ENCODE peak calls at places on chromosomes 5 and 9, in five cellular contexts. T is WERI-Rb-1, R is H9, S is GM20000, B is glutamatergic neuron. V is an unnamed sample.

GRCh38 chr5:86997501-86997900 is 270.2 kb upstream of the RASA1 start:
- DNase-seq in S (no peak), B (no peak), T (no peak), R (no peak), V (no peak)

GRCh38 chr5:138967806-138968448 is 92.8 kb upstream of the LRRTM2 start:
- DNase-seq in B (no peak), S (no peak), R (no peak), T (no peak), V (no peak)

GRCh38 chr9:35729700-35730485 is 2.1 kb downstream of the TLN1 start:
- DNase-seq in T (peak), S (peak), R (peak), B (no peak), V (peak)

GRCh38 chr5:151738125-151738848 is 20.1 kb downstream of the ATOX1 start:
- DNase-seq in B (no peak), T (no peak), R (no peak), S (no peak), V (no peak)

GRCh38 chr5:157271740-157272271 is 5.9 kb downstream of the CYFIP2 start:
- DNase-seq in S (peak), T (no peak), R (no peak), B (no peak), V (no peak)

GRCh38 chr5:1300581-1301083 is 5.8 kb upstream of the TERT start:
- DNase-seq in B (no peak), R (no peak), T (peak), S (no peak), V (peak)

GRCh38 chr5:153135416-153135815 is 355.1 kb upstream of the GRIA1 start:
- DNase-seq in S (no peak), R (no peak), B (no peak), T (no peak), V (no peak)

GRCh38 chr5:58002318-58002717 is 457.6 kb downstream of the PLK2 start:
- DNase-seq in R (no peak), T (no peak), B (no peak), S (no peak), V (no peak)

GRCh38 chr5:126139086-126139485 is 284.1 kb upstream of the GRAMD2B start:
- DNase-seq in R (no peak), S (no peak), B (no peak), T (no peak), V (no peak)

GRCh38 chr9:137613259-137613658 is 5.5 kb upstream of the EHMT1 start:
- DNase-seq in T (no peak), B (no peak), R (no peak), S (no peak), V (peak)

GRCh38 chr5:33679791-33680190 is 212.0 kb downstream of the ADAMTS12 start:
- DNase-seq in T (no peak), S (no peak), R (no peak), B (no peak), V (no peak)

GRCh38 chr9:99819123-99819483 is 2.6 kb upstream of the NR4A3 start:
- DNase-seq in S (no peak), T (no peak), R (no peak), B (no peak), V (no peak)

GRCh38 chr5:78076351-78076750 is 218.1 kb downstream of the AP3B1 start:
- DNase-seq in R (no peak), T (no peak), S (no peak), B (no peak), V (peak)

GRCh38 chr5:179134511-179134910 is 74.3 kb downstream of the ZNF354C start:
- DNase-seq in R (no peak), B (no peak), S (no peak), T (no peak), V (no peak)

GRCh38 chr5:3010953-3011763 is 259.7 kb upstream of the IRX2 start:
- DNase-seq in B (no peak), T (no peak), S (no peak), R (no peak), V (peak)

GRCh38 chr5:173451031-173451430 is 122.8 kb upstream of the STC2 start:
- DNase-seq in B (peak), T (peak), S (peak), R (peak), V (peak)

GRCh38 chr9:90007516-90008430 is 403.0 kb downstream of the GADD45G start:
- DNase-seq in B (no peak), S (no peak), T (no peak), R (no peak), V (peak)

GRCh38 chr5:113909782-113910181 is 396.3 kb downstream of the YTHDC2 start:
- DNase-seq in S (no peak), T (no peak), B (no peak), R (no peak), V (no peak)

GRCh38 chr5:138282918-138283742 is 8.7 kb upstream of the GFRA3 start:
- DNase-seq in S (no peak), T (peak), B (peak), R (peak), V (peak)

GRCh38 chr5:54785729-54786548 is 199.5 kb downstream of the ESM1 start:
- DNase-seq in T (no peak), R (no peak), S (no peak), B (no peak), V (peak)

GRCh38 chr5:103286622-103287021 is 28.1 kb downstream of the MACIR start:
- DNase-seq in R (no peak), S (no peak), T (no peak), B (no peak), V (no peak)

GRCh38 chr5:67623078-67623477 is 426.5 kb upstream of the CD180 start:
- DNase-seq in S (no peak), R (no peak), T (no peak), B (no peak), V (no peak)

GRCh38 chr9:5714501-5715401 is 85.8 kb downstream of the RIC1 start:
- DNase-seq in T (no peak), B (no peak), S (no peak), R (no peak), V (no peak)
- TF ChIP-seq CTCF in T (peak), B (peak), S (no peak), R (peak), V (peak)

DNA sequence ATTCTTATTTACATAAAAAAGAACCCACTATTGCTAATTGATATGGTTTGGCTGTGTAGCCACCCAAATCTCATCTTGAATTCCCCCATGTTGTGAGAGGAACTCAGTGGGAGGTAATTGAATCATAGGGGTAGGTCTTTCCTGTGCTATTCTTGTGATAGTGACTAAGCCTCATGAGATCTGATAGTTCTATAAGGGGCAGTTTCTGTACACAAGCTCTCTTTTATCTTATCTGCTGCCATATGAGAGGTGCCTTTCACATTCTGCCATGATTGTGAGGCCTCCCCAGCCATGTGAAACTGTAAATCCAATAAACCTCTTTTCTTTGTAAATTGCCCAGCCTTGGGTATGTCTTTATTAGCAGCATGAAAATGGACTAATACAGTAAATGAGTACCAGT is 58.2 kb upstream of the PRR16 start:
- DNase-seq in S (no peak), B (no peak), T (no peak), R (no peak), V (no peak)
- TF ChIP-seq CTCF in S (no peak), B (no peak), T (no peak), R (no peak), V (no peak)

GRCh38 chr5:135375040-135375439 is 24.0 kb downstream of the MACROH2A1 start:
- DNase-seq in R (no peak), T (no peak), S (no peak), B (no peak), V (no peak)

GRCh38 chr5:135373747-135374515 is 25.1 kb downstream of the MACROH2A1 start:
- DNase-seq in S (no peak), R (no peak), T (no peak), B (no peak), V (no peak)

GRCh38 chr5:135371738-135372232 is 27.2 kb downstream of the MACROH2A1 start:
- DNase-seq in B (no peak), S (no peak), T (no peak), R (no peak), V (no peak)

GRCh38 chr5:135369952-135370351 is 29.1 kb downstream of the MACROH2A1 start:
- DNase-seq in S (no peak), B (no peak), T (no peak), R (no peak), V (no peak)

DNA sequence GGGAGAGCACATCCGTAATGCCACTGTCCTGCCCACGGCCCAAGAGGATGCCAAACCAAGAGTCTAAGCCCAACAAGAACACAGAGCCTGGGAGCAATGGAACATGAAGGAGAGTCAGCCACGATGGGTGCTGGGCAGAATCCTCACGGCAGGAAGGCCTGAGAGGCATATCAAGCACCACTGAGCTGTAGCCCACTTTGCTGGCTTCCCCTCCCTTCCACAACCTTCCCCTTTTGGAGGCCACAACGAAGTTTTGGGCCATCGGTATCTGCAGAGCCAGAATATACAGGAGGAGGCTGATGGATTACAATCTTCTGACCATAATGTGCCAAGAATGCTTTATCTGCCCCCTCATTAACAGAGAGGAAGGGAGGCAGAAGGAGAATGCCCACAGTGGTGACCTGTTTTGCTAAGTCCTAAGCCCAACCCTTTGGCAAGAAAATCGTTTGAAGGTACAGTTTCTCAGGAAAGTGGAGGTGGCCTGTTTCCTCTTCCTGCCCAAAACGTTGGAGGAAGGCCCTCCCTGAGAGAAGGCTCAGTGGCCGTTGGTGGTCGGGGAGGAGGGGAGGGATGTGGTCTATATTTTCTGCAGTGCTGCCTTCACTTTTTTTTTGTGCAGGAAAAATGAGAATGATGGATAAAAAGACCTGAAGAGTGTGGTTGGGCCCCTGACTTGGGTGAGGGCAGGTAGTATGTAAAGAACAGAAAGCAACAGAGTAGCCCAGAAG is 26.2 kb downstream of the MACROH2A1 start:
- DNase-seq in S (no peak), B (no peak), R (no peak), T (no peak), V (no peak)
- TF ChIP-seq CTCF in S (no peak), B (no peak), R (no peak), T (no peak), V (no peak)

DNA sequence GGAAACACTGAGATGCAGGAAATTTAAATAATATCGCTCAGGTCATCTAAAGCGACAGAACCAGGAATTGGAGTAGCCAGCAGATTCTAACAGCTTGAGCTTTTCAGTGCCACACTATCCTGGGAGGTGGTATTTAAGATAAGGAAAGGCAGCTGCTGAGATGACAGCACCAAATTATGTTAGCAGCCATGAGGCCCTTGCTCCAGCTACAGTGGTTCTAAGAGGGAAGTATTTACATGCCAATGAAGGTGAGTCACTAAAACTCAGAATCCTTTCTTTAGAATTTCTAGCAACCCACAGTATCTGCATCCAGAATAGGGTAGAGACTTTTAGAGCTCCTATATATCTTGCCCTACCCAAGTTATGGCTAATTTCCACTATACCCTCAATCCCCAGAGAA is 127.0 kb upstream of the VLDLR start:
- DNase-seq in T (no peak), B (no peak), R (peak), S (no peak), V (peak)
- TF ChIP-seq CTCF in T (no peak), B (no peak), R (no peak), S (no peak), V (no peak)

GRCh38 chr5:45639038-45639437 is 57.1 kb downstream of the HCN1 start:
- DNase-seq in S (no peak), T (no peak), B (no peak), R (no peak), V (no peak)
- TF ChIP-seq CTCF in S (no peak), T (peak), B (peak), R (peak), V (peak)

DNA sequence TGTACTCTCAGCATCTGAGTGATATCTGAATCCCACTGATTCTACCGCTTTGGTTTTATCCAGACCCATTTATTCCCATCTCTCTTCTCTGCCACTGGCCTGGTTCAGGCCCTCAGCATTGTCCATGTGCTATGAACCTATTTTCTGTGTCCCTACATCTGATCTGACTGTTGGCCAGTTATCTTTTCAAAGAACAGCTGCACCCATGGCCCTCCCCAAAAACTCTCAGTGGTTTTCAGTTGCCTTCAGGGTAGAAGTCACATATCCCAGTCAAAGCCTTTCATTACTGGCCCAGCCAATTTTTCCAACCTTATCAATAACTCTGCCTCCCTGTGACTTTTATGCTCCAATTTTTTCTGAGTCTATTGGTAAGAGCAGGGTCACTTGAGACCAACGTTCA is 297.0 kb downstream of the TRIM32 start:
- DNase-seq in S (no peak), R (no peak), B (no peak), T (no peak), V (no peak)
- TF ChIP-seq CTCF in S (no peak), R (no peak), B (no peak), T (no peak), V (no peak)

DNA sequence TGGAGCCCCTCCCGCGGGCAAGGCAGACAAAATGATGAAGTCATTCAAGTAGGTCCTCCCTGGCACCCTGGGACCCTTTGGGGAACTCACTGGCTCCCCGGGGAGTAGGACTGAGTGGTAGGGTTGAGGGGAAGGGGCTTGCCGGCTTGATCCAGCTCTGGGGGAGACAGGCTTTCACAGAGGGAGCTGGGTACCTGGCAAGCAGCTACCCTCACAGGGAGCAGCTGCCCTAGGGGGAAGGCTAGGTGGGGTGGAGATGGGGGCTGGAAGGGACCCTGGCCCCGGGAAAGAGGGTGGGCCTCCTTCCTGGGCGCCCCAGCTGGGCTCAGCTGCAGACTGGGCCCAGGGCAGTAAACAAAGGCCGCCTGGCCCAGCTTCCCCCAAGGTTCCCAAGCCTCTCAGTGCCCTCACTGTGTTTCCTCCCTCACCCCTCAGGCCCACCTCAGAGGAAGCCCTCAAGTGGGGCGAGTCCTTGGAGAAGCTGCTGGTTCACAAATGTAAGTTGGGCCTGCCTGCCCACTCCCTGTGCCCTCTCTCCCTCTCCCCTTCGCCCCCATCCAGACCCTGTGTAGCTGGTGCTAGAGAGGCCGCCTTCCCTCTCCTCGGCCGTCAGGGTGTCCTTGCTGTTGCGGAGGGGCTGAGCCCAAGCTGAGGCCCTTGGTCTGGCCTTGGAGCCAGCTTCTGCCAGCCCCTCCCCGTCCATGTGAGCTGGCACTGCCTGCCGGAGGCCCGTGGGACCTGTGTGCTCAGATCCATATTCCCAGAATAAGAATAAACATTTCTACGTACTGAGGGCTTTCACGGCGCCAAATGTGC is 131.2 kb downstream of the RGS3 start:
- DNase-seq in S (no peak), B (no peak), T (no peak), R (no peak), V (no peak)
- TF ChIP-seq CTCF in S (no peak), B (no peak), T (no peak), R (no peak), V (no peak)

DNA sequence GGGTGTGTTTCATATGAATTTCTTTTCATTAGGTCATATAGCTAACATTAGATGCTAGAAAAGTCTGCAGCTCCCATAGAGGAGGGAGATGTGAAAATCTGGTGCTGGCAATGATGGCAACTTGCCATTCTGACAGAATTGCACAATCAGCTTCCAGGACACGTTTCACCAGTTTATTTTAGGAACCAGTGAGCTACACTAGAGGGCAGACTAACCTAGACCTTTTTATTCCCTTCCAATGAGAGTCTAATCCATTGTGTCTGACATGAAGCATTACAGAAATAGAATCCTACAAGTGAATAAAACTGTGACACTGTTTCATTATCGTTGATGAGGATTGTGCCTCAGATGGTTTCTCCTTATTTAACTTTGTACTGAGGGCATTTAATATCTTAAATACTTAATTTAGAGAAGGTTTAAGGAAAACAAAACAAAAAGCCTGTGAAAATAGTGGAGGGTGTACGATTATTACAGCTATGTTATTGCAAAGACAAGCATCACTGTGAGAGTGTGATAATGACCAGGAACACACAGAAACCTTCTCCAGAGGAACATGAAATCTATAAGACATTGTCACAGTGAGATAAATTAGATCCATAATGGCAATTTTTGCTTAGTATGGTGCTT is 363.3 kb upstream of the RPS23 start:
- DNase-seq in B (no peak), T (peak), S (peak), R (no peak), V (peak)
- TF ChIP-seq CTCF in B (peak), T (peak), S (peak), R (peak), V (peak)

DNA sequence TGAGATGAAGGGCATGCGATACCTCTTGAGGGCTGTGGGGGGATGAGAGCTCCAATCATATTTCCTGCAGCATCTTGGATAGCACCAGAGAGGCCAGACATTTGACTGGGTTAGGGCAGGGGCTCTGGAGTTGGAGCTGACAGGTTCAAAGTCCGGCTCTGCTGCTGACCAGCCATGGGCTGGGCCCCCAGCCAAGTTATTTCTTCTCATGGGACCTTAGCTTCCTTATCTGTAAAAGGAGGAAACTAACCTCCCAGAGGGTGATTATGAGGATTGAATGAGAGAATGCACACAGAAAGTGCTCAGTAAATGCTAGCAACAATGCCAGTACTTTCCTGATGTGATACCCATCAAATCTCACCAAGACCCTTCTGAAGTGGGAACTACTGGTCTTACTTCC is 65.2 kb upstream of the SLC25A51 start:
- DNase-seq in T (no peak), S (no peak), B (no peak), R (no peak), V (no peak)
- TF ChIP-seq CTCF in T (no peak), S (no peak), B (no peak), R (no peak), V (no peak)